ENCODE peak calls at places on chromosomes 11 and 22, in eight cellular contexts. One of them, this sample, is unnamed.

GRCh38 chr11:8362899-8363298 is 99.2 kb upstream of the LMO1 start:
- DNase-seq in mammary epithelial cell: no peak
- DNase-seq in HepG2: no peak
- DNase-seq in HCT116: no peak
- DNase-seq in fibroblast of lung: no peak
- DNase-seq in colonic mucosa: no peak
- DNase-seq in tibial artery: no peak
- DNase-seq in MM.1S: no peak
- DNase-seq in this sample: no peak

GRCh38 chr11:1889941-1890855 is 1.5 kb downstream of the PRR33 start:
- DNase-seq in mammary epithelial cell: no peak
- DNase-seq in tibial artery: no peak
- DNase-seq in colonic mucosa: no peak
- DNase-seq in HepG2: no peak
- DNase-seq in MM.1S: no peak
- DNase-seq in HCT116: no peak
- DNase-seq in fibroblast of lung: no peak
- DNase-seq in this sample: no peak

GRCh38 chr11:123775274-123775673 is 21.0 kb upstream of the OR6X1 start:
- DNase-seq in MM.1S: peak; percentile 39
- DNase-seq in HCT116: no peak
- DNase-seq in tibial artery: no peak
- DNase-seq in mammary epithelial cell: no peak
- DNase-seq in fibroblast of lung: no peak
- DNase-seq in HepG2: no peak
- DNase-seq in colonic mucosa: no peak
- DNase-seq in this sample: no peak

GRCh38 chr22:19885841-19886592 is 31.3 kb upstream of the GNB1L start:
- DNase-seq in MM.1S: no peak
- DNase-seq in fibroblast of lung: no peak
- DNase-seq in colonic mucosa: no peak
- DNase-seq in mammary epithelial cell: no peak
- DNase-seq in tibial artery: no peak
- DNase-seq in HCT116: no peak
- DNase-seq in HepG2: no peak
- DNase-seq in this sample: no peak

GRCh38 chr11:134014502-134014901 is 54.4 kb upstream of the JAM3 start:
- DNase-seq in HepG2: no peak
- DNase-seq in HCT116: no peak
- DNase-seq in fibroblast of lung: peak; percentile 13
- DNase-seq in colonic mucosa: no peak
- DNase-seq in mammary epithelial cell: no peak
- DNase-seq in tibial artery: no peak
- DNase-seq in MM.1S: no peak
- DNase-seq in this sample: peak; percentile 56

GRCh38 chr11:22763166-22763565 is 66.4 kb downstream of the SVIP start:
- DNase-seq in mammary epithelial cell: no peak
- DNase-seq in tibial artery: no peak
- DNase-seq in HepG2: no peak
- DNase-seq in fibroblast of lung: no peak
- DNase-seq in MM.1S: no peak
- DNase-seq in colonic mucosa: no peak
- DNase-seq in HCT116: no peak
- DNase-seq in this sample: peak; percentile 30

GRCh38 chr11:126892781-126893180 is 107.8 kb downstream of the KIRREL3 start:
- DNase-seq in tibial artery: no peak
- DNase-seq in HepG2: no peak
- DNase-seq in mammary epithelial cell: no peak
- DNase-seq in fibroblast of lung: no peak
- DNase-seq in colonic mucosa: no peak
- DNase-seq in MM.1S: no peak
- DNase-seq in HCT116: no peak
- DNase-seq in this sample: no peak

GRCh38 chr11:112267188-112267591 is 6.5 kb upstream of the PLET1 start:
- DNase-seq in MM.1S: no peak
- DNase-seq in mammary epithelial cell: no peak
- DNase-seq in fibroblast of lung: peak; percentile 42
- DNase-seq in HCT116: no peak
- DNase-seq in tibial artery: no peak
- DNase-seq in HepG2: peak; percentile 37
- DNase-seq in colonic mucosa: no peak
- DNase-seq in this sample: no peak

GRCh38 chr11:129965248-129965647 is 37.4 kb downstream of the PRDM10 start:
- DNase-seq in mammary epithelial cell: no peak
- DNase-seq in fibroblast of lung: no peak
- DNase-seq in tibial artery: no peak
- DNase-seq in MM.1S: no peak
- DNase-seq in HepG2: no peak
- DNase-seq in HCT116: no peak
- DNase-seq in colonic mucosa: no peak
- DNase-seq in this sample: no peak

GRCh38 chr11:80477178-80477577 is 1036.3 kb upstream of the TENM4 start:
- DNase-seq in HepG2: no peak
- DNase-seq in HCT116: no peak
- DNase-seq in MM.1S: no peak
- DNase-seq in colonic mucosa: no peak
- DNase-seq in tibial artery: no peak
- DNase-seq in fibroblast of lung: peak; percentile 1
- DNase-seq in mammary epithelial cell: no peak
- DNase-seq in this sample: no peak

GRCh38 chr11:70872950-70873735 is 379.2 kb downstream of the SHANK2 start:
- DNase-seq in tibial artery: no peak
- DNase-seq in HepG2: no peak
- DNase-seq in colonic mucosa: no peak
- DNase-seq in mammary epithelial cell: no peak
- DNase-seq in MM.1S: no peak
- DNase-seq in HCT116: no peak
- DNase-seq in fibroblast of lung: no peak
- DNase-seq in this sample: no peak

GRCh38 chr22:37492428-37493344 is 6.5 kb upstream of the MFNG start:
- DNase-seq in MM.1S: peak; percentile 44
- DNase-seq in HepG2: no peak
- DNase-seq in mammary epithelial cell: peak; percentile 38
- DNase-seq in colonic mucosa: peak; percentile 63
- DNase-seq in fibroblast of lung: peak; percentile 48
- DNase-seq in HCT116: no peak
- DNase-seq in tibial artery: no peak
- DNase-seq in this sample: peak; percentile 51

GRCh38 chr11:129861702-129862107 is 33.7 kb downstream of the NFRKB start:
- DNase-seq in HepG2: peak; percentile 93
- DNase-seq in fibroblast of lung: peak; percentile 97
- DNase-seq in HCT116: peak; percentile 61
- DNase-seq in MM.1S: no peak
- DNase-seq in colonic mucosa: peak; percentile 61
- DNase-seq in mammary epithelial cell: peak; percentile 95
- DNase-seq in tibial artery: no peak
- DNase-seq in this sample: peak; percentile 88

GRCh38 chr11:78022397-78023396 is at the start of gene KCTD14:
- DNase-seq in MM.1S: no peak
- DNase-seq in mammary epithelial cell: peak; percentile 37
- DNase-seq in tibial artery: no peak
- DNase-seq in HepG2: peak; percentile 53
- DNase-seq in HCT116: no peak
- DNase-seq in colonic mucosa: peak; percentile 73
- DNase-seq in fibroblast of lung: no peak
- DNase-seq in this sample: no peak

GRCh38 chr11:128903248-128904041 is 12.3 kb downstream of the KCNJ5 start:
- DNase-seq in tibial artery: peak; percentile 70
- DNase-seq in colonic mucosa: no peak
- DNase-seq in MM.1S: no peak
- DNase-seq in HCT116: no peak
- DNase-seq in mammary epithelial cell: peak; percentile 84
- DNase-seq in fibroblast of lung: peak; percentile 91
- DNase-seq in HepG2: no peak
- DNase-seq in this sample: no peak

GRCh38 chr22:45318558-45319318 is 9.0 kb downstream of the FAM118A start:
- DNase-seq in fibroblast of lung: peak; percentile 69
- DNase-seq in HepG2: no peak
- DNase-seq in tibial artery: no peak
- DNase-seq in MM.1S: no peak
- DNase-seq in colonic mucosa: no peak
- DNase-seq in mammary epithelial cell: peak; percentile 23
- DNase-seq in HCT116: no peak
- DNase-seq in this sample: no peak

GRCh38 chr11:12801976-12802375 is 127.8 kb downstream of the TEAD1 start:
- DNase-seq in tibial artery: no peak
- DNase-seq in fibroblast of lung: no peak
- DNase-seq in HCT116: no peak
- DNase-seq in HepG2: no peak
- DNase-seq in MM.1S: no peak
- DNase-seq in mammary epithelial cell: peak; percentile 56
- DNase-seq in colonic mucosa: no peak
- DNase-seq in this sample: peak; percentile 23
- H3K4me1 ChIP-seq in tibial artery: peaks cover 28% of the 10 kb centered on the region
- H3K4me1 ChIP-seq in fibroblast of lung: peaks cover 22% of the 10 kb centered on the region
- H3K4me1 ChIP-seq in HCT116: peaks cover 91% of the 10 kb centered on the region
- H3K4me1 ChIP-seq in HepG2: peaks cover 88% of the 10 kb centered on the region
- H3K4me1 ChIP-seq in MM.1S: peaks cover 28% of the 10 kb centered on the region
- H3K4me1 ChIP-seq in mammary epithelial cell: peaks cover 79% of the 10 kb centered on the region
- H3K4me1 ChIP-seq in colonic mucosa: peaks cover 24% of the 10 kb centered on the region
- H3K4me1 ChIP-seq in this sample: peaks cover 54% of the 10 kb centered on the region

GRCh38 chr11:102168483-102168882 is 58.2 kb downstream of the YAP1 start:
- DNase-seq in HepG2: no peak
- DNase-seq in mammary epithelial cell: peak; percentile 28
- DNase-seq in MM.1S: no peak
- DNase-seq in colonic mucosa: no peak
- DNase-seq in HCT116: no peak
- DNase-seq in tibial artery: no peak
- DNase-seq in fibroblast of lung: peak; percentile 50
- DNase-seq in this sample: no peak

GRCh38 chr11:102163368-102163767 is 53.1 kb downstream of the YAP1 start:
- DNase-seq in fibroblast of lung: no peak
- DNase-seq in HCT116: no peak
- DNase-seq in colonic mucosa: no peak
- DNase-seq in HepG2: no peak
- DNase-seq in MM.1S: no peak
- DNase-seq in mammary epithelial cell: no peak
- DNase-seq in tibial artery: no peak
- DNase-seq in this sample: no peak

GRCh38 chr11:102171101-102171500 is 60.9 kb downstream of the YAP1 start:
- DNase-seq in fibroblast of lung: peak; percentile 77
- DNase-seq in HepG2: no peak
- DNase-seq in tibial artery: no peak
- DNase-seq in colonic mucosa: no peak
- DNase-seq in mammary epithelial cell: peak; percentile 34
- DNase-seq in HCT116: no peak
- DNase-seq in MM.1S: no peak
- DNase-seq in this sample: no peak

DNA sequence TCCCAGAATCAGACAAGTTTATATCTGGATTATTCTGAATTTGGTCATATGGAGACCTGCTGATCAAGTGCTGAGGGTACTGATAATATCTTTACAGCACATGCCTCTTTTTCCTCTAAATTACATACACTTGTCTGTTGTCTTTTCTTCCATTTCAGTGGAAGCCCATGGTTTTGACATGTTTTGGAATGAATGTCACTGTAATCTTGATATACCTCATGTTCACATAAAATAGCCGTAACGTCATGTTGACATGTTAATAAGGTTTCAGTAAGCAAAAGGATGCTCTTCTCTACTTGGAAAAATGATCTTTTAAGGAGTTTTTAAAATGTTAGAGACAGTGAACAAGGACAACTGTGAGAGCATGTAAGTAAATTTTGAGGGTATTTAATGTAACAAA is 55.9 kb downstream of the YAP1 start:
- DNase-seq in mammary epithelial cell: no peak
- DNase-seq in HepG2: no peak
- DNase-seq in fibroblast of lung: no peak
- DNase-seq in MM.1S: no peak
- DNase-seq in HCT116: no peak
- DNase-seq in colonic mucosa: no peak
- DNase-seq in tibial artery: no peak
- DNase-seq in this sample: no peak
- H3K36me3 ChIP-seq in mammary epithelial cell: peaks cover 9% of the 10 kb centered on the region
- H3K36me3 ChIP-seq in HepG2: peaks cover 43% of the 10 kb centered on the region
- H3K36me3 ChIP-seq in fibroblast of lung: peaks cover 5% of the 10 kb centered on the region
- H3K36me3 ChIP-seq in MM.1S: no peaks in the 10 kb centered on the region
- H3K36me3 ChIP-seq in HCT116: no peaks in the 10 kb centered on the region
- H3K36me3 ChIP-seq in colonic mucosa: no peaks in the 10 kb centered on the region
- H3K36me3 ChIP-seq in tibial artery: peaks cover 13% of the 10 kb centered on the region
- H3K36me3 ChIP-seq in this sample: no peaks in the 10 kb centered on the region

GRCh38 chr22:48052621-48052890 is 1290.1 kb downstream of the TBC1D22A start:
- DNase-seq in HepG2: no peak
- DNase-seq in colonic mucosa: no peak
- DNase-seq in MM.1S: no peak
- DNase-seq in tibial artery: no peak
- DNase-seq in mammary epithelial cell: no peak
- DNase-seq in HCT116: no peak
- DNase-seq in fibroblast of lung: no peak
- DNase-seq in this sample: no peak
- H3K9me3 ChIP-seq in HepG2: no peaks in the 10 kb centered on the region
- H3K9me3 ChIP-seq in colonic mucosa: no peaks in the 10 kb centered on the region
- H3K9me3 ChIP-seq in MM.1S: no peaks in the 10 kb centered on the region
- H3K9me3 ChIP-seq in tibial artery: no peaks in the 10 kb centered on the region
- H3K9me3 ChIP-seq in mammary epithelial cell: peaks cover 51% of the 10 kb centered on the region
- H3K9me3 ChIP-seq in HCT116: no peaks in the 10 kb centered on the region
- H3K9me3 ChIP-seq in fibroblast of lung: no peaks in the 10 kb centered on the region
- H3K9me3 ChIP-seq in this sample: no peaks in the 10 kb centered on the region

GRCh38 chr22:43314611-43315010 is 28.6 kb downstream of the SCUBE1 start:
- DNase-seq in MM.1S: no peak
- DNase-seq in tibial artery: no peak
- DNase-seq in fibroblast of lung: no peak
- DNase-seq in mammary epithelial cell: no peak
- DNase-seq in HepG2: no peak
- DNase-seq in colonic mucosa: no peak
- DNase-seq in HCT116: no peak
- DNase-seq in this sample: no peak

GRCh38 chr22:43310798-43311197 is 32.4 kb downstream of the SCUBE1 start:
- DNase-seq in tibial artery: no peak
- DNase-seq in mammary epithelial cell: no peak
- DNase-seq in fibroblast of lung: no peak
- DNase-seq in MM.1S: no peak
- DNase-seq in HepG2: no peak
- DNase-seq in HCT116: no peak
- DNase-seq in colonic mucosa: no peak
- DNase-seq in this sample: no peak

GRCh38 chr22:43313497-43314474 is 29.4 kb downstream of the SCUBE1 start:
- DNase-seq in colonic mucosa: no peak
- DNase-seq in HCT116: no peak
- DNase-seq in MM.1S: no peak
- DNase-seq in mammary epithelial cell: no peak
- DNase-seq in tibial artery: peak; percentile 84
- DNase-seq in fibroblast of lung: no peak
- DNase-seq in HepG2: no peak
- DNase-seq in this sample: no peak

GRCh38 chr22:43310311-43310710 is 32.9 kb downstream of the SCUBE1 start:
- DNase-seq in MM.1S: no peak
- DNase-seq in mammary epithelial cell: no peak
- DNase-seq in colonic mucosa: no peak
- DNase-seq in HepG2: no peak
- DNase-seq in fibroblast of lung: no peak
- DNase-seq in tibial artery: no peak
- DNase-seq in HCT116: no peak
- DNase-seq in this sample: no peak

DNA sequence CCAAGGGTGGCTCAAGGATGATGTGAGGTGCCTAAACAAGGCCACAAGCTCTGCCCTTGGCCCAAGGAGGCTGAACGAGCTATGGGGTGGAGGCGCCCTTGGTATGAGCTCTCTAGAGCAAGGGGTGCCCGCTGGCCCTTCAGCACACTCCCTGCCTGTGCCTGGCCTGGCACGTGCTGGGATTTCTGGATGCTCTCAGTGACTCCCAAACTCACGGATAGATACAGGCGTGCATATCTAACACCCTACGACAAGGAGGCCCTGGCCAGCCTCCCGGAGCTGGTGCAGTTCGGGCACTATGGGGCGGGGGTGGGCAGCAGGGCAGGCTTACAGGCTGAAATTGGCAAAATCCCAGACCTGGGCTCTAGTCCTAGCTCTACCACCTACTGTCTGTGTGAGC is 30.6 kb downstream of the SCUBE1 start:
- DNase-seq in fibroblast of lung: no peak
- DNase-seq in mammary epithelial cell: no peak
- DNase-seq in colonic mucosa: no peak
- DNase-seq in tibial artery: no peak
- DNase-seq in MM.1S: no peak
- DNase-seq in HCT116: no peak
- DNase-seq in HepG2: no peak
- DNase-seq in this sample: no peak
- H3K4me1 ChIP-seq in fibroblast of lung: no peaks in the 10 kb centered on the region
- H3K4me1 ChIP-seq in mammary epithelial cell: no peaks in the 10 kb centered on the region
- H3K4me1 ChIP-seq in colonic mucosa: no peaks in the 10 kb centered on the region
- H3K4me1 ChIP-seq in tibial artery: peaks cover 14% of the 10 kb centered on the region
- H3K4me1 ChIP-seq in MM.1S: no peaks in the 10 kb centered on the region
- H3K4me1 ChIP-seq in HCT116: no peaks in the 10 kb centered on the region
- H3K4me1 ChIP-seq in HepG2: peaks cover 5% of the 10 kb centered on the region
- H3K4me1 ChIP-seq in this sample: no peaks in the 10 kb centered on the region

This sample was measured in HAP-1.